ENCODE peak calls at places on chromosomes 7 and 10, in ten cellular contexts. E, X, Q, U, N, I, Z, A, O and H are unnamed samples.

GRCh38 chr10:132875435-132875834 is 66.9 kb downstream of the CFAP46 start:
- DNase-seq in E (no peak), X (no peak), Q (no peak), U (no peak), N (no peak), I (no peak), Z (no peak), A (no peak), O (no peak), H (no peak)

GRCh38 chr7:135802697-135803096 is 54.1 kb upstream of the FAM180A start:
- DNase-seq in E (no peak), X (no peak), Q (no peak), U (no peak), N (no peak), I (no peak), Z (no peak), A (no peak), O (no peak), H (no peak)

GRCh38 chr7:2710901-2711551 is 23.0 kb downstream of the AMZ1 start:
- DNase-seq in E (no peak), X (no peak), Q (no peak), U (no peak), N (no peak), I (no peak), Z (no peak), A (no peak), O (no peak), H (no peak)

GRCh38 chr10:51620131-51620530 is 79.3 kb downstream of the CSTF2T start:
- DNase-seq in E (no peak), X (no peak), Q (no peak), U (no peak), N (no peak), I (no peak), Z (no peak), A (no peak), O (no peak), H (no peak)

GRCh38 chr10:17056781-17057191 is 72.8 kb downstream of the CUBN start:
- DNase-seq in E (no peak), X (no peak), Q (no peak), U (no peak), N (peak; percentile 67), I (no peak), Z (no peak), A (no peak), O (no peak), H (no peak)

GRCh38 chr7:120981888-120982615 is 6.5 kb upstream of the CPED1 start:
- DNase-seq in E (no peak), X (no peak), Q (peak; percentile 38), U (no peak), N (peak; percentile 80), I (no peak), Z (no peak), A (no peak), O (no peak), H (peak; percentile 52)

GRCh38 chr10:86958831-86959736 is 685 bp downstream of the SNCG start:
- DNase-seq in E (peak; percentile 63), X (no peak), Q (no peak), U (peak; percentile 63), N (peak; percentile 61), I (peak; percentile 22), Z (no peak), A (peak; percentile 88), O (peak; percentile 58), H (no peak)

GRCh38 chr7:256461-256940 is 33.5 kb upstream of the FOXL3 start:
- DNase-seq in E (no peak), X (no peak), Q (no peak), U (no peak), N (no peak), I (peak; percentile 21), Z (no peak), A (no peak), O (no peak), H (no peak)

GRCh38 chr7:100088621-100089457 is at the start of gene COPS6:
- DNase-seq in E (peak; percentile 69), X (peak; percentile 87), Q (peak; percentile 86), U (peak; percentile 90), N (peak; percentile 58), I (peak; percentile 87), Z (peak; percentile 36), A (peak; percentile 83), O (peak; percentile 78), H (peak; percentile 42)

GRCh38 chr7:56046728-56047445 is 4.4 kb downstream of the PSPH start:
- DNase-seq in E (no peak), X (peak; percentile 44), Q (no peak), U (peak; percentile 73), N (peak; percentile 95), I (no peak), Z (no peak), A (no peak), O (no peak), H (peak; percentile 58)

GRCh38 chr7:82699773-82700186 is 256.2 kb upstream of the CACNA2D1 start:
- DNase-seq in E (no peak), X (peak; percentile 28), Q (peak; percentile 26), U (peak; percentile 35), N (peak; percentile 76), I (no peak), Z (no peak), A (no peak), O (no peak), H (peak; percentile 77)

GRCh38 chr7:105304040-105304895 is 84.5 kb downstream of the SRPK2 start:
- DNase-seq in E (no peak), X (no peak), Q (no peak), U (no peak), N (peak; percentile 60), I (no peak), Z (no peak), A (no peak), O (no peak), H (peak; percentile 12)

GRCh38 chr7:30817060-30817770 is 46.0 kb downstream of the MINDY4 start:
- DNase-seq in E (no peak), X (no peak), Q (peak; percentile 23), U (no peak), N (no peak), I (no peak), Z (no peak), A (no peak), O (no peak), H (peak; percentile 58)
- H3K27ac ChIP-seq in E (no peak overlapping the region), X (peak overlapping the region; percentile 67), Q (no peak overlapping the region), U (no peak overlapping the region), N (no peak overlapping the region), I (no peak overlapping the region), Z (peak overlapping the region; percentile 99), A (no peak overlapping the region), O (no peak overlapping the region), H (no peak overlapping the region)

GRCh38 chr7:140867467-140868314 is 57.0 kb downstream of the BRAF start:
- DNase-seq in E (no peak), X (no peak), Q (no peak), U (no peak), N (no peak), I (no peak), Z (no peak), A (no peak), O (no peak), H (peak; percentile 14)

GRCh38 chr7:140866926-140867325 is 57.8 kb downstream of the BRAF start:
- DNase-seq in E (no peak), X (no peak), Q (no peak), U (no peak), N (no peak), I (no peak), Z (no peak), A (no peak), O (no peak), H (no peak)

GRCh38 chr7:140869430-140869829 is 55.3 kb downstream of the BRAF start:
- DNase-seq in E (no peak), X (no peak), Q (no peak), U (no peak), N (no peak), I (no peak), Z (no peak), A (no peak), O (no peak), H (no peak)

GRCh38 chr7:140863867-140864266 is 60.9 kb downstream of the BRAF start:
- DNase-seq in E (no peak), X (no peak), Q (no peak), U (no peak), N (no peak), I (no peak), Z (no peak), A (no peak), O (no peak), H (no peak)

DNA sequence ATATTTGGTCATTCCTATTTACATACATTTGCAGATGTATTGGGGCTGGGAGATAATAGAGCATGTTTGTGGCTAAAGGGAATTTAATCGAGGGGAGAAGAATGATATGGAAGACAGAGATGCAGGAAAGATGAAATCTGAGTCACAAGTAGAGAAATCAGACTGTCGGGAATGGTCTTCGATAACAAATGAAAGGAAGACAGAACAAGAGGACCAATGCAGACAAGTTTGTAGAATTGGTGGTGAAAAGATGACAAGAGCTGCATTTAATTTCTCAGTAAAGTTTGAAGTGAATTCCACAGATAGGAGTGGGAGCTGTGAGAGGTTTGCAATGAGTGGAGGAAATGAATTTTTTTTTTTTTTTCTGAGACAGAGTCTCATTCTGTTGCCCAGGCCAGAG is 60.0 kb downstream of the BRAF start:
- DNase-seq in E (no peak), X (no peak), Q (no peak), U (no peak), N (no peak), I (no peak), Z (no peak), A (no peak), O (no peak), H (no peak)
- TF ChIP-seq CTCF in E (no peak), X (no peak), Q (no peak), U (no peak), N (no peak), I (no peak), Z (no peak), A (no peak), O (no peak), H (no peak)

GRCh38 chr10:71677261-71677660 is 42.3 kb downstream of the C10orf105 start:
- DNase-seq in E (no peak), X (no peak), Q (no peak), U (no peak), N (no peak), I (no peak), Z (no peak), A (no peak), O (no peak), H (no peak)
- H3K4me1 ChIP-seq in E (no peaks in the 10 kb centered on the region), X (no peaks in the 10 kb centered on the region), Q (no peaks in the 10 kb centered on the region), U (no peaks in the 10 kb centered on the region), N (no peaks in the 10 kb centered on the region), I (no peaks in the 10 kb centered on the region), Z (no peaks in the 10 kb centered on the region), A (no peaks in the 10 kb centered on the region), O (no peaks in the 10 kb centered on the region), H (no peaks in the 10 kb centered on the region)

DNA sequence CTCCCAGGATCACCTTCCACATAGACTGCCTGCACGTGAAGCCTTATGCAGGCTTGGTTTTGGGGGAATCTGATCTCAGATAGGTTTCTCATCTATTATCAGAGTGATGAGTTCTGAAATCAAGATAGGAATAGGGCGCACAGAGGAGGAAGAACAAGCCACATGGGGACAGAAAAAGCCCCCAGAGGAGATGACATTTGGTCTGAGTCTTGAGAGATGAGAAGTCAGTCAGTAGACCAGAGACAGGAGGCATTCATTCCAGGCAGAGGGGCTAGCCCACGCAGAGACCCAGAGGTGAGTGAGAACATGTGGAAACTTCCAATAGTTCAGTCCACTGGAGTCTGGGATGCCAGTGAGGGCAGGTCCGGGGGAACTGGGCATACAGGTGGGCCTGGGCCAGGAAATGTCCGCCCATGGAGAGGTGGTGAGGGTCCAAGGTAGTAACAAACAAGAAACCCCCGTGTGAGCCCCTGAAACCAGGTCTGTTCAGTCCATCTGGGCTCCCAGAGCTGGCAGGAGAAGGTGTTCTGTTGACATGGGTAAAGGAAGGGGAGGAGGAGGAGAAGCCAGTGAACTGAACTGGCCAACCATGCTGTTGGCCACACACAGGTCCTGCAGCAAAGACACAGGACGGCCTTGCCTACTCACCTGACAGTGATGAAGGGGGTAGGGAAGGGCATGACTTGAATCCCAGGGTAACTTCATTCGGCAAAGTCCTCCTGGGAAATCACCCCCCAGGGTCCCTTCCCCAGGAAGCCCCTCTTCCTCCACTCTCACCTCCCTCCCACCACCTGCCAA is 69.3 kb upstream of the SMNDC1 start:
- DNase-seq in E (no peak), X (no peak), Q (no peak), U (no peak), N (no peak), I (no peak), Z (no peak), A (no peak), O (no peak), H (no peak)
- H3K27ac ChIP-seq in E (peak overlapping the region; percentile 82), X (no peak overlapping the region), Q (no peak overlapping the region), U (no peak overlapping the region), N (no peak overlapping the region), I (no peak overlapping the region), Z (no peak overlapping the region), A (no peak overlapping the region), O (no peak overlapping the region), H (peak overlapping the region; percentile 96)